ENCODE peak calls at places on chromosomes 5 and 9, in four cellular contexts. One of them, this sample, is unnamed.

GRCh38 chr9:128214571-128215490 is 11.7 kb downstream of the DNM1 start:
- DNase-seq in HepG2: no peak
- DNase-seq in A549: no peak
- DNase-seq in K562: no peak
- DNase-seq in this sample: no peak

GRCh38 chr9:133104718-133105460 is 16.2 kb downstream of the RALGDS start:
- DNase-seq in HepG2: no peak
- DNase-seq in A549: no peak
- DNase-seq in K562: no peak
- DNase-seq in this sample: no peak

GRCh38 chr9:90960941-90961340 is 159.3 kb downstream of the SYK start:
- DNase-seq in HepG2: no peak
- DNase-seq in A549: no peak
- DNase-seq in K562: no peak
- DNase-seq in this sample: no peak

GRCh38 chr5:164252-164651 is 27.0 kb upstream of the LRRC14B start:
- DNase-seq in HepG2: no peak
- DNase-seq in A549: no peak
- DNase-seq in K562: no peak
- DNase-seq in this sample: no peak

GRCh38 chr5:10354048-10354872 is 765 bp downstream of the MARCHF6 start:
- DNase-seq in HepG2: peak; percentile 53
- DNase-seq in A549: peak; percentile 33
- DNase-seq in K562: peak; percentile 69
- DNase-seq in this sample: peak; percentile 50

GRCh38 chr5:32760091-32760509 is 49.0 kb downstream of the NPR3 start:
- DNase-seq in HepG2: peak; percentile 19
- DNase-seq in A549: peak; percentile 41
- DNase-seq in K562: peak; percentile 10
- DNase-seq in this sample: peak; percentile 98

GRCh38 chr9:83047839-83048775 is 14.8 kb downstream of the RASEF start:
- DNase-seq in HepG2: no peak
- DNase-seq in A549: peak; percentile 43
- DNase-seq in K562: no peak
- DNase-seq in this sample: peak; percentile 59

GRCh38 chr9:125189011-125189360 is 617 bp downstream of the PPP6C start:
- DNase-seq in HepG2: no peak
- DNase-seq in A549: no peak
- DNase-seq in K562: peak; percentile 42
- DNase-seq in this sample: no peak

GRCh38 chr5:135493406-135494180 is 41.4 kb upstream of the TIFAB start:
- DNase-seq in HepG2: no peak
- DNase-seq in A549: peak; percentile 27
- DNase-seq in K562: no peak
- DNase-seq in this sample: peak; percentile 92

GRCh38 chr9:21251638-21252037 is 11.8 kb upstream of the IFNA14 start:
- DNase-seq in HepG2: peak; percentile 42
- DNase-seq in A549: no peak
- DNase-seq in K562: no peak
- DNase-seq in this sample: no peak

GRCh38 chr5:141834331-141834730 is 43.9 kb downstream of the PCDH1 start:
- DNase-seq in HepG2: no peak
- DNase-seq in A549: no peak
- DNase-seq in K562: no peak
- DNase-seq in this sample: peak; percentile 5

GRCh38 chr9:14993061-14993800 is 83.0 kb upstream of the FREM1 start:
- DNase-seq in HepG2: no peak
- DNase-seq in A549: peak; percentile 33
- DNase-seq in K562: peak; percentile 82
- DNase-seq in this sample: peak; percentile 54

GRCh38 chr9:21455320-21455719 is 15.1 kb downstream of the IFNA1 start:
- DNase-seq in HepG2: peak; percentile 17
- DNase-seq in A549: peak; percentile 12
- DNase-seq in K562: no peak
- DNase-seq in this sample: peak; percentile 25

GRCh38 chr9:88502552-88503034 is 32.4 kb upstream of the NXNL2 start:
- DNase-seq in HepG2: no peak
- DNase-seq in A549: no peak
- DNase-seq in K562: no peak
- DNase-seq in this sample: no peak

GRCh38 chr5:145811834-145812625 is 23.1 kb downstream of the PRELID2 start:
- DNase-seq in HepG2: peak; percentile 6
- DNase-seq in A549: no peak
- DNase-seq in K562: no peak
- DNase-seq in this sample: peak; percentile 48

GRCh38 chr5:158898185-158899177 is 201.2 kb downstream of the EBF1 start:
- DNase-seq in HepG2: no peak
- DNase-seq in A549: peak; percentile 6
- DNase-seq in K562: no peak
- DNase-seq in this sample: no peak

GRCh38 chr5:150641006-150641570 is 628 bp downstream of the SYNPO start:
- DNase-seq in HepG2: peak; percentile 15
- DNase-seq in A549: peak; percentile 56
- DNase-seq in K562: no peak
- DNase-seq in this sample: peak; percentile 77

GRCh38 chr5:127343866-127344265 is 53.3 kb downstream of the MEGF10 start:
- DNase-seq in HepG2: no peak
- DNase-seq in A549: no peak
- DNase-seq in K562: no peak
- DNase-seq in this sample: no peak

GRCh38 chr9:126669108-126669507 is 55.4 kb downstream of the LMX1B start:
- DNase-seq in HepG2: no peak
- DNase-seq in A549: no peak
- DNase-seq in K562: no peak
- DNase-seq in this sample: no peak

GRCh38 chr5:74020488-74020887 is 394.5 kb downstream of the ARHGEF28 start:
- DNase-seq in HepG2: no peak
- DNase-seq in A549: no peak
- DNase-seq in K562: no peak
- DNase-seq in this sample: no peak

GRCh38 chr5:154371687-154372086 is 74.1 kb upstream of the SAP30L start:
- DNase-seq in HepG2: no peak
- DNase-seq in A549: no peak
- DNase-seq in K562: no peak
- DNase-seq in this sample: peak; percentile 90

GRCh38 chr9:38659538-38659937 is 39.1 kb upstream of the ANKRD18A start:
- DNase-seq in HepG2: no peak
- DNase-seq in A549: no peak
- DNase-seq in K562: no peak
- DNase-seq in this sample: no peak

GRCh38 chr5:81906086-81906485 is 65.7 kb upstream of the ATG10 start:
- DNase-seq in HepG2: no peak
- DNase-seq in A549: no peak
- DNase-seq in K562: peak; percentile 34
- DNase-seq in this sample: no peak

GRCh38 chr9:134215709-134216448 is 51.5 kb upstream of the RNU6ATAC start:
- DNase-seq in HepG2: peak; percentile 43
- DNase-seq in A549: no peak
- DNase-seq in K562: no peak
- DNase-seq in this sample: peak; percentile 92

DNA sequence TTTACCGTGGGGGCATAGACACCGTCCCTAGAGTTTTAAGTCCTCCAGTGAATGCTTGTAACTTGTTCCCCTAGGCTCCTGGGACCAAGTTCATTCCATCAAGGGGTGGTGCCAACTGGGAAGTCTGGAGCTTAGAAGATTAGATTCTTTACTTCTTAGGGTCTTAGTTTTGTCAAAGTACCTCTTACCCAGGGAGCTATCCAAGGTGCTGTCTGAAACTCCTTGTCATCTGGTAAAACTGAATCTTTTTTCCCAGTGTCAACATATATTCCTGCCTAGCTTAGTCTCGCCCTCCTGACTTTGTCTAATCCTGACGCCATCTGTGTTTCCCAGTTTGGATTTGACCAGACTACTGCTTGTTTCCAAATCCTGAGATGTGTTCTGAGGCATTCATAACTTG is 41.6 kb downstream of the MAMDC2 start:
- DNase-seq in HepG2: no peak
- DNase-seq in A549: no peak
- DNase-seq in K562: no peak
- DNase-seq in this sample: peak; percentile 66
- TF ChIP-seq MAZ in HepG2: no peak
- TF ChIP-seq MAZ in A549: no peak
- TF ChIP-seq MAZ in K562: no peak
- TF ChIP-seq MAZ in this sample: no peak

GRCh38 chr5:95993776-95994175 is 32.1 kb upstream of the ELL2 start:
- DNase-seq in HepG2: no peak
- DNase-seq in A549: no peak
- DNase-seq in K562: no peak
- DNase-seq in this sample: no peak
- TF ChIP-seq MAZ in HepG2: no peak
- TF ChIP-seq MAZ in A549: no peak
- TF ChIP-seq MAZ in K562: no peak
- TF ChIP-seq MAZ in this sample: no peak

GRCh38 chr5:108367679-108368334 is 14.1 kb downstream of the FBXL17 start:
- DNase-seq in HepG2: no peak
- DNase-seq in A549: no peak
- DNase-seq in K562: no peak
- DNase-seq in this sample: no peak
- TF ChIP-seq MAZ in HepG2: no peak
- TF ChIP-seq MAZ in A549: no peak
- TF ChIP-seq MAZ in K562: no peak
- TF ChIP-seq MAZ in this sample: no peak

GRCh38 chr9:101028346-101029299 is at the start of gene PLPPR1:
- DNase-seq in HepG2: peak; percentile 89
- DNase-seq in A549: peak; percentile 44
- DNase-seq in K562: no peak
- DNase-seq in this sample: peak; percentile 3
- TF ChIP-seq MAZ in HepG2: peak; percentile 57
- TF ChIP-seq MAZ in A549: no peak
- TF ChIP-seq MAZ in K562: no peak
- TF ChIP-seq MAZ in this sample: no peak

DNA sequence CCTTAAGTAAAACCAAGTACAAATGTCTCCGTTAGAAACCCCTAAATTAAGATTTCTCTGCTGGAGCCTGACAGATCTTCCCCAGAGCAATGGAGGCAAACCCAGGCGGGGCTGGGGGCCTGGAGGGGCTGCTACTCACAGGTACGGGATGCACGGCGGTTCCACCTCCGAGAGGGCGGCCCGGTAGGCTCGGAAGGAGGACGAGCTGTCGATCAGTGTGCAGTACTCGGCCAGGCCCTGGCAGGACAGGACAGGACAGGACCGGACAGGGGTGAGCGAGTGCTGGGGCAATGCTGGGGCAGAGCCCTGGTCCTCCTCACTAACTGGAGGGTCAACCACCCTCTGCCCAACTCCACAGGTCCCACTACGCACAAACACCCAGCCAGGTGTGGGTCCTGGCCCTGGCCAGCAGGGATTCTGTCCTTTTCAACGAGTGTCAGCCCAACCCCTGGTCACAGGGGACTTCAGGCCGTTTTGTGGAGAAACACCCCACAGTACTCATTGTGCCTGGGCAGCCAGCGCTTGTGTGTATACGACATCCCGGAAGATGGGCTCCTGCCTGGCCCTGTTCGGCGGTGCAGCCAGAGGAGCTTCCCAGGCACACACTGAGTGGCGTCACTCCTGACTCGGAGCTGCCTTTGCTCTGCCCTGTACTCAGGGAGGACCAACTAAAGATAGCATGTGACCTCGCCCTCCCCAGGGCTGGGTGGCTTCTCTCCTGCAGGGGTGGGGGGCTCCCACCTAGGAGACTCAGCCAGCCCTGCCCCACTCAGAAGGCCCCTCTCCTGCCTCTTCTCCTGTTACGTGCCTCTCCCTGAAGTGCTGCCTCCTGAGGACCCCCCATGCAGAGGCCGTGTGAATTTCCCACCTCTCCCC is 37.4 kb downstream of the PRRT1B start:
- DNase-seq in HepG2: no peak
- DNase-seq in A549: no peak
- DNase-seq in K562: no peak
- DNase-seq in this sample: no peak
- TF ChIP-seq MAZ in HepG2: no peak
- TF ChIP-seq MAZ in A549: no peak
- TF ChIP-seq MAZ in K562: no peak
- TF ChIP-seq MAZ in this sample: no peak

DNA sequence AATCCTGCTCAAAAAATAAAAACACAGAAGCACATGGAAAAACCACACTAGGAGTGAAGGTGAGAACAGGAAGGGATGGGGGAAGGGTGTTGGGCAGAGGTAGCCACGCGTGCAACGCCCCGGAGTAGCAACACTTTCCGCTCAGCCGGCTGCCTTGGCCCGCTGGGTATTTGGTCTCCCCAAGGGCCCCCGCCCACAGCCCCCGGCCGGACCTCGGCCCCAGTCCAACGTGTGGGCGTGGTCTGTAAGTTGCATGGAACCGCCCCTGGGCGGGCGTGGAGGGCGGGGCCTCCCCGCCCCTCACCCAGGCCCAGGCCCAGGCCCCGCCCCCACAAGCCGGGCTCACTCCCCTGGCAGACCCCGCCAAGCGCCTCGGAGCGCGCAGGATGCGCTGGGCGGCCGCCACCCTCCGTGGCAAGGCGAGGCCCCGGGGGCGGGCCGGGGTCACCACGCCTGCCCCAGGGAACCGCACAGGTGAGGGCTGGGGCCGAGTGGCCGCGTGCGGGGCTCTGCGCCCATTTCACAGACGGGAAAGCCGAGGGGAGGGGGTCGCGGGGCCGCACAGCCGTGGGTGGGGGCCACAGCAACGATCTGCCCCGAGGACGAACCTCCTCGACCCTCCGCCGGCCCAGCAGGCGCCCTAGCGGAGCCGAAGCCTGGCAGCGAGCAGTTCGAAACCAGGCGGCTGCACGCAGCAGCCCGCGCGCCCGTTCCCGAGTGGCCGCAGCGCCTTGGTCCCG is at the start of gene SUSD3:
- DNase-seq in HepG2: peak; percentile 54
- DNase-seq in A549: no peak
- DNase-seq in K562: peak; percentile 94
- DNase-seq in this sample: no peak
- TF ChIP-seq MAZ in HepG2: peak; percentile 23
- TF ChIP-seq MAZ in A549: no peak
- TF ChIP-seq MAZ in K562: peak; percentile 81
- TF ChIP-seq MAZ in this sample: no peak

DNA sequence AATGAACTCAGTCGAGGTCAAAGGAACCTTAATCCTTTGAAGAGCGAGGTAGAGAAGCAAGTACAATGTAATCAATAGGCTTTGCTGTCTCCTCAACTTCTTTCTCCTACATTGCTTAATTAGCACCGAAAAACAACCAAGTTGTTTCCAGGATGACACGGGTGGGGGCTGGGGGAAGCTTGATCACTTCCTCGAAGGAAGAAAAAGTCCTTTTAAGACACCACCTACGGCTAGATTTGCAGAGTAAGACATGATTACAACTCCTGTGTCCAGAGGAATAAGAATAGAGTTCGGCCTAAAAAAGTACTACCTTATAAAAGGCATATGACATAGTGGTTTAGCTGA is 811 bp upstream of the ARRDC3 start:
- DNase-seq in HepG2: peak; percentile 1
- DNase-seq in A549: no peak
- DNase-seq in K562: peak; percentile 26
- DNase-seq in this sample: no peak
- TF ChIP-seq MAZ in HepG2: no peak
- TF ChIP-seq MAZ in A549: no peak
- TF ChIP-seq MAZ in K562: no peak
- TF ChIP-seq MAZ in this sample: no peak

This sample was measured in IMR-90.